ENCODE peak calls at places on chromosomes 6 and 20, in six cellular contexts. One of them, this sample, is unnamed.

GRCh38 chr6:167524720-167525119 is 199.8 kb downstream of the TTLL2 start:
- DNase-seq in epithelial cell of esophagus: no peak
- DNase-seq in mammary epithelial cell: no peak
- DNase-seq in GM10248: no peak
- DNase-seq in neural crest cell: no peak
- DNase-seq in fibroblast of pulmonary artery: no peak
- DNase-seq in this sample: no peak

GRCh38 chr6:125197795-125198269 is 44.3 kb downstream of the TPD52L1 start:
- DNase-seq in epithelial cell of esophagus: peak; percentile 74
- DNase-seq in mammary epithelial cell: peak; percentile 45
- DNase-seq in GM10248: no peak
- DNase-seq in neural crest cell: no peak
- DNase-seq in fibroblast of pulmonary artery: peak; percentile 72
- DNase-seq in this sample: no peak

GRCh38 chr6:104548297-104548696 is 311.4 kb downstream of the HACE1 start:
- DNase-seq in epithelial cell of esophagus: no peak
- DNase-seq in mammary epithelial cell: no peak
- DNase-seq in GM10248: no peak
- DNase-seq in neural crest cell: no peak
- DNase-seq in fibroblast of pulmonary artery: no peak
- DNase-seq in this sample: no peak

GRCh38 chr6:130033999-130034814 is 15.8 kb downstream of the L3MBTL3 start:
- DNase-seq in epithelial cell of esophagus: peak; percentile 51
- DNase-seq in mammary epithelial cell: peak; percentile 8
- DNase-seq in GM10248: no peak
- DNase-seq in neural crest cell: no peak
- DNase-seq in fibroblast of pulmonary artery: peak; percentile 65
- DNase-seq in this sample: no peak

GRCh38 chr20:57654998-57655811 is 35.0 kb upstream of the ZBP1 start:
- DNase-seq in epithelial cell of esophagus: no peak
- DNase-seq in mammary epithelial cell: no peak
- DNase-seq in GM10248: peak; percentile 23
- DNase-seq in neural crest cell: no peak
- DNase-seq in fibroblast of pulmonary artery: no peak
- DNase-seq in this sample: no peak

GRCh38 chr20:59010321-59010994 is 3.4 kb upstream of the CTSZ start:
- DNase-seq in epithelial cell of esophagus: peak; percentile 59
- DNase-seq in mammary epithelial cell: peak; percentile 48
- DNase-seq in GM10248: no peak
- DNase-seq in neural crest cell: no peak
- DNase-seq in fibroblast of pulmonary artery: peak; percentile 13
- DNase-seq in this sample: no peak

GRCh38 chr6:109978174-109979032 is at the start of gene GPR6:
- DNase-seq in epithelial cell of esophagus: peak; percentile 67
- DNase-seq in mammary epithelial cell: peak; percentile 57
- DNase-seq in GM10248: peak; percentile 75
- DNase-seq in neural crest cell: peak; percentile 93
- DNase-seq in fibroblast of pulmonary artery: peak; percentile 57
- DNase-seq in this sample: peak; percentile 23

GRCh38 chr6:143634486-143634885 is 43.3 kb upstream of the PHACTR2 start:
- DNase-seq in epithelial cell of esophagus: peak; percentile 90
- DNase-seq in mammary epithelial cell: peak; percentile 43
- DNase-seq in GM10248: no peak
- DNase-seq in neural crest cell: no peak
- DNase-seq in fibroblast of pulmonary artery: no peak
- DNase-seq in this sample: peak; percentile 56

GRCh38 chr20:61633004-61633403 is 380.9 kb downstream of the CDH4 start:
- DNase-seq in epithelial cell of esophagus: no peak
- DNase-seq in mammary epithelial cell: no peak
- DNase-seq in GM10248: no peak
- DNase-seq in neural crest cell: no peak
- DNase-seq in fibroblast of pulmonary artery: no peak
- DNase-seq in this sample: no peak

GRCh38 chr20:57462781-57463180 is 62.2 kb downstream of the CTCFL start:
- DNase-seq in epithelial cell of esophagus: no peak
- DNase-seq in mammary epithelial cell: no peak
- DNase-seq in GM10248: no peak
- DNase-seq in neural crest cell: no peak
- DNase-seq in fibroblast of pulmonary artery: no peak
- DNase-seq in this sample: no peak

GRCh38 chr20:24917797-24918578 is 31.1 kb upstream of the CST7 start:
- DNase-seq in epithelial cell of esophagus: peak; percentile 65
- DNase-seq in mammary epithelial cell: peak; percentile 33
- DNase-seq in GM10248: peak; percentile 81
- DNase-seq in neural crest cell: peak; percentile 72
- DNase-seq in fibroblast of pulmonary artery: peak; percentile 74
- DNase-seq in this sample: peak; percentile 66

GRCh38 chr20:57482796-57483195 is 42.1 kb downstream of the CTCFL start:
- DNase-seq in epithelial cell of esophagus: no peak
- DNase-seq in mammary epithelial cell: no peak
- DNase-seq in GM10248: no peak
- DNase-seq in neural crest cell: no peak
- DNase-seq in fibroblast of pulmonary artery: no peak
- DNase-seq in this sample: no peak

GRCh38 chr6:165159459-165159858 is 149.9 kb downstream of the C6orf118 start:
- DNase-seq in epithelial cell of esophagus: no peak
- DNase-seq in mammary epithelial cell: no peak
- DNase-seq in GM10248: no peak
- DNase-seq in neural crest cell: no peak
- DNase-seq in fibroblast of pulmonary artery: no peak
- DNase-seq in this sample: no peak

GRCh38 chr6:31187780-31188194 is 17.3 kb upstream of the POU5F1 start:
- DNase-seq in epithelial cell of esophagus: no peak
- DNase-seq in mammary epithelial cell: no peak
- DNase-seq in GM10248: no peak
- DNase-seq in neural crest cell: no peak
- DNase-seq in fibroblast of pulmonary artery: no peak
- DNase-seq in this sample: no peak

GRCh38 chr6:7468382-7469081 is 72.9 kb upstream of the DSP start:
- DNase-seq in epithelial cell of esophagus: peak; percentile 72
- DNase-seq in mammary epithelial cell: peak; percentile 54
- DNase-seq in GM10248: no peak
- DNase-seq in neural crest cell: no peak
- DNase-seq in fibroblast of pulmonary artery: peak; percentile 68
- DNase-seq in this sample: no peak

GRCh38 chr20:3716195-3716834 is 3.9 kb upstream of the SIGLEC1 start:
- DNase-seq in epithelial cell of esophagus: peak; percentile 45
- DNase-seq in mammary epithelial cell: peak; percentile 16
- DNase-seq in GM10248: peak; percentile 57
- DNase-seq in neural crest cell: peak; percentile 32
- DNase-seq in fibroblast of pulmonary artery: peak; percentile 67
- DNase-seq in this sample: peak; percentile 21

GRCh38 chr6:7309050-7309449 is 3.9 kb downstream of the SSR1 start:
- DNase-seq in epithelial cell of esophagus: no peak
- DNase-seq in mammary epithelial cell: no peak
- DNase-seq in GM10248: no peak
- DNase-seq in neural crest cell: no peak
- DNase-seq in fibroblast of pulmonary artery: no peak
- DNase-seq in this sample: no peak

GRCh38 chr20:33719989-33720709 is at the start of gene PXMP4:
- DNase-seq in epithelial cell of esophagus: peak; percentile 97
- DNase-seq in mammary epithelial cell: peak; percentile 97
- DNase-seq in GM10248: peak; percentile 98
- DNase-seq in neural crest cell: peak; percentile 62
- DNase-seq in fibroblast of pulmonary artery: peak; percentile 99
- DNase-seq in this sample: peak; percentile 98

GRCh38 chr20:10761786-10762185 is 88.0 kb upstream of the JAG1 start:
- DNase-seq in epithelial cell of esophagus: peak; percentile 67
- DNase-seq in mammary epithelial cell: no peak
- DNase-seq in GM10248: no peak
- DNase-seq in neural crest cell: no peak
- DNase-seq in fibroblast of pulmonary artery: peak; percentile 78
- DNase-seq in this sample: no peak

GRCh38 chr20:13262701-13263335 is 41.7 kb downstream of the ISM1 start:
- DNase-seq in epithelial cell of esophagus: no peak
- DNase-seq in mammary epithelial cell: no peak
- DNase-seq in GM10248: no peak
- DNase-seq in neural crest cell: no peak
- DNase-seq in fibroblast of pulmonary artery: no peak
- DNase-seq in this sample: no peak

GRCh38 chr6:22447191-22447590 is 122.2 kb upstream of the HDGFL1 start:
- DNase-seq in epithelial cell of esophagus: no peak
- DNase-seq in mammary epithelial cell: no peak
- DNase-seq in GM10248: no peak
- DNase-seq in neural crest cell: no peak
- DNase-seq in fibroblast of pulmonary artery: no peak
- DNase-seq in this sample: no peak

GRCh38 chr6:109349419-109349987 is 32.8 kb downstream of the CD164 start:
- DNase-seq in epithelial cell of esophagus: peak; percentile 95
- DNase-seq in mammary epithelial cell: peak; percentile 30
- DNase-seq in GM10248: no peak
- DNase-seq in neural crest cell: no peak
- DNase-seq in fibroblast of pulmonary artery: peak; percentile 90
- DNase-seq in this sample: no peak

GRCh38 chr6:27502508-27503435 is 29.9 kb upstream of the ZNF184 start:
- DNase-seq in epithelial cell of esophagus: peak; percentile 70
- DNase-seq in mammary epithelial cell: peak; percentile 81
- DNase-seq in GM10248: peak; percentile 44
- DNase-seq in neural crest cell: peak; percentile 58
- DNase-seq in fibroblast of pulmonary artery: peak; percentile 71
- DNase-seq in this sample: peak; percentile 84

GRCh38 chr6:96611342-96611964 is 48.5 kb downstream of the FHL5 start:
- DNase-seq in epithelial cell of esophagus: no peak
- DNase-seq in mammary epithelial cell: no peak
- DNase-seq in GM10248: peak; percentile 28
- DNase-seq in neural crest cell: no peak
- DNase-seq in fibroblast of pulmonary artery: no peak
- DNase-seq in this sample: peak; percentile 53

GRCh38 chr6:15484115-15484514 is 178.7 kb downstream of the DTNBP1 start:
- DNase-seq in epithelial cell of esophagus: no peak
- DNase-seq in mammary epithelial cell: no peak
- DNase-seq in GM10248: no peak
- DNase-seq in neural crest cell: no peak
- DNase-seq in fibroblast of pulmonary artery: no peak
- DNase-seq in this sample: no peak

GRCh38 chr20:4656491-4656890 is 65.2 kb upstream of the PRND start:
- DNase-seq in epithelial cell of esophagus: no peak
- DNase-seq in mammary epithelial cell: no peak
- DNase-seq in GM10248: no peak
- DNase-seq in neural crest cell: no peak
- DNase-seq in fibroblast of pulmonary artery: peak; percentile 57
- DNase-seq in this sample: no peak

GRCh38 chr6:129536271-129536670 is 173.7 kb downstream of the ARHGAP18 start:
- DNase-seq in epithelial cell of esophagus: no peak
- DNase-seq in mammary epithelial cell: no peak
- DNase-seq in GM10248: no peak
- DNase-seq in neural crest cell: no peak
- DNase-seq in fibroblast of pulmonary artery: no peak
- DNase-seq in this sample: no peak

GRCh38 chr6:56314683-56315523 is 67.5 kb upstream of the COL21A1 start:
- DNase-seq in epithelial cell of esophagus: peak; percentile 57
- DNase-seq in mammary epithelial cell: peak; percentile 41
- DNase-seq in GM10248: peak; percentile 20
- DNase-seq in neural crest cell: peak; percentile 45
- DNase-seq in fibroblast of pulmonary artery: peak; percentile 70
- DNase-seq in this sample: peak; percentile 40

GRCh38 chr20:38658879-38659612 is 57.4 kb downstream of the ARHGAP40 start:
- DNase-seq in epithelial cell of esophagus: peak; percentile 59
- DNase-seq in mammary epithelial cell: peak; percentile 21
- DNase-seq in GM10248: peak; percentile 63
- DNase-seq in neural crest cell: peak; percentile 20
- DNase-seq in fibroblast of pulmonary artery: peak; percentile 20
- DNase-seq in this sample: peak; percentile 26

GRCh38 chr6:38671885-38672467 is 31.0 kb downstream of the GLO1 start:
- DNase-seq in epithelial cell of esophagus: peak; percentile 69
- DNase-seq in mammary epithelial cell: peak; percentile 56
- DNase-seq in GM10248: peak; percentile 73
- DNase-seq in neural crest cell: peak; percentile 11
- DNase-seq in fibroblast of pulmonary artery: peak; percentile 79
- DNase-seq in this sample: peak; percentile 61

DNA sequence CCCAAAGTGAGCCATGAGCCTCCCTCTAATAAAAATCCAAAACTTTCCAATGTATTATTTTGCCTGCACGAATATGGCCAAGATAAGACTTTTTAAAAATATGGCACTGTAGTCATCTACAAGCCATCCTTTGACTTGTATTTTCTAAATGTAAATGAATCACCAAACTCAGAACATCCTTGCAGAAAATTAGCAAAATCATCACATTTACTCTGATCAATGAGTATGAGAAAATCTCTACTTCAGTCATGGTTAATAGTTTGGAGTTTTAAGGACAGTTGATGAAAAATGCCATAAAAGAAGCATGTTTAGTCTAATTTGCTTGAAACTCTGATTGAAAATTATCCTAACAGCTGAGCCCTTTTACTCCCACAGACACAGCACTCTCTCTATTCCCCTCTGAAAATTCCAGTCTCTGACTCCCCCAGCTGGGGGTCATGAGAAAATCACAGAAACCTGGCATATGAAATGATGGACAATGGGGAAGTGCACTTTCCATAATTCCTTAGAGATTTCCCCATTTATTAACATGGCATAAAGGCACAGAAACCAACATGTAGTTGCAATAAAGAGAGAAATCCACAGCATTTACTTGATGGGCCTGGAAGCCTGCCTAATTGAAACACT is 214.1 kb downstream of the WDR27 start:
- DNase-seq in epithelial cell of esophagus: no peak
- DNase-seq in mammary epithelial cell: no peak
- DNase-seq in GM10248: no peak
- DNase-seq in neural crest cell: no peak
- DNase-seq in fibroblast of pulmonary artery: peak; percentile 53
- DNase-seq in this sample: no peak
- TF ChIP-seq CTCF in epithelial cell of esophagus: peak; percentile 7
- TF ChIP-seq CTCF in mammary epithelial cell: peak; percentile 22
- TF ChIP-seq CTCF in GM10248: no peak
- TF ChIP-seq CTCF in neural crest cell: no peak
- TF ChIP-seq CTCF in fibroblast of pulmonary artery: peak; percentile 31
- TF ChIP-seq CTCF in this sample: no peak

GRCh38 chr6:83804886-83805285 is 48.3 kb upstream of the RIPPLY2 start:
- DNase-seq in epithelial cell of esophagus: no peak
- DNase-seq in mammary epithelial cell: no peak
- DNase-seq in GM10248: no peak
- DNase-seq in neural crest cell: no peak
- DNase-seq in fibroblast of pulmonary artery: no peak
- DNase-seq in this sample: no peak
- TF ChIP-seq CTCF in epithelial cell of esophagus: no peak
- TF ChIP-seq CTCF in mammary epithelial cell: no peak
- TF ChIP-seq CTCF in GM10248: no peak
- TF ChIP-seq CTCF in neural crest cell: peak; percentile 27
- TF ChIP-seq CTCF in fibroblast of pulmonary artery: no peak
- TF ChIP-seq CTCF in this sample: no peak

DNA sequence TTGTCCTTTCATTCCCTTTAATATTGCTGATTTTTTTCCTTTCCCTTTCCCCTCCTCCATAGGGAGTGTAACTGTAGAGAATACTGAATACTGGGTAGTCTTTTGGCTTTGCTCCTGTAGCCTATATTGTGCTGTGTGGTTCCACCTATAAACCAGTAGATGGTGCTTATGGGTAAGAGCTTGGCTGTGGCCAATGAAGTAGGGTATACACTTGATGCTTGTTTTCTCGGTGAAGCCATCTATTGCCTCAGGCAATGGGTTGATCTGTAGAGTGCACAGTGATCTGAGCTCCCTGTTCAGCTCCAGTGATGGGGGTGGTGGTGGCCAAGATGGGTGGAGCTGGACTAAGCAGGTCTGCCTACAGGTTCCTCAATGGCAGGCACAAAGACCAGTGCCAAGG is 203.3 kb upstream of the IMPG1 start:
- DNase-seq in epithelial cell of esophagus: no peak
- DNase-seq in mammary epithelial cell: no peak
- DNase-seq in GM10248: no peak
- DNase-seq in neural crest cell: no peak
- DNase-seq in fibroblast of pulmonary artery: no peak
- DNase-seq in this sample: peak; percentile 38
- TF ChIP-seq CTCF in epithelial cell of esophagus: no peak
- TF ChIP-seq CTCF in mammary epithelial cell: no peak
- TF ChIP-seq CTCF in GM10248: no peak
- TF ChIP-seq CTCF in neural crest cell: peak; percentile 27
- TF ChIP-seq CTCF in fibroblast of pulmonary artery: no peak
- TF ChIP-seq CTCF in this sample: peak; percentile 51

GRCh38 chr6:43211960-43212359 is 17.3 kb downstream of the DNPH1 start:
- DNase-seq in epithelial cell of esophagus: no peak
- DNase-seq in mammary epithelial cell: no peak
- DNase-seq in GM10248: no peak
- DNase-seq in neural crest cell: no peak
- DNase-seq in fibroblast of pulmonary artery: no peak
- DNase-seq in this sample: no peak
- TF ChIP-seq CTCF in epithelial cell of esophagus: no peak
- TF ChIP-seq CTCF in mammary epithelial cell: no peak
- TF ChIP-seq CTCF in GM10248: no peak
- TF ChIP-seq CTCF in neural crest cell: no peak
- TF ChIP-seq CTCF in fibroblast of pulmonary artery: peak; percentile 7
- TF ChIP-seq CTCF in this sample: no peak